ENCODE peak calls at places on chromosomes 16 and 17, in nine cellular contexts. One of them, this sample, is unnamed.

GRCh38 chr16:10121496-10121895 is 60.7 kb downstream of the GRIN2A start:
- DNase-seq in heart left ventricle: no peak
- DNase-seq in neural crest cell: no peak
- DNase-seq in activated CD8-positive, alpha-beta memory T cell treated with anti-CD3 and anti-CD28 coated beads for 4 hours: no peak
- DNase-seq in right cardiac atrium: no peak
- DNase-seq in mesenchymal stem cell: peak
- DNase-seq in cardiac fibroblast: peak
- DNase-seq in NCI-H524: no peak
- DNase-seq in activated T-cell treated with anti-CD3 and anti-CD28 coated beads, Interleukin-2, amount 50 U/mL, for 72 hours: no peak
- DNase-seq in this sample: no peak

GRCh38 chr16:5228369-5228768 is 130.8 kb upstream of the EEF2KMT start:
- DNase-seq in right cardiac atrium: no peak
- DNase-seq in neural crest cell: no peak
- DNase-seq in activated T-cell treated with anti-CD3 and anti-CD28 coated beads, Interleukin-2, amount 50 U/mL, for 72 hours: no peak
- DNase-seq in NCI-H524: no peak
- DNase-seq in cardiac fibroblast: no peak
- DNase-seq in mesenchymal stem cell: no peak
- DNase-seq in activated CD8-positive, alpha-beta memory T cell treated with anti-CD3 and anti-CD28 coated beads for 4 hours: no peak
- DNase-seq in heart left ventricle: no peak
- DNase-seq in this sample: peak

GRCh38 chr16:21626659-21627277 is 25.6 kb downstream of the IGSF6 start:
- DNase-seq in neural crest cell: no peak
- DNase-seq in right cardiac atrium: no peak
- DNase-seq in mesenchymal stem cell: peak
- DNase-seq in activated T-cell treated with anti-CD3 and anti-CD28 coated beads, Interleukin-2, amount 50 U/mL, for 72 hours: no peak
- DNase-seq in activated CD8-positive, alpha-beta memory T cell treated with anti-CD3 and anti-CD28 coated beads for 4 hours: no peak
- DNase-seq in heart left ventricle: no peak
- DNase-seq in cardiac fibroblast: peak
- DNase-seq in NCI-H524: no peak
- DNase-seq in this sample: no peak

GRCh38 chr16:52912565-52913173 is 140.0 kb downstream of the CHD9NB start:
- DNase-seq in neural crest cell: peak
- DNase-seq in mesenchymal stem cell: peak
- DNase-seq in activated CD8-positive, alpha-beta memory T cell treated with anti-CD3 and anti-CD28 coated beads for 4 hours: no peak
- DNase-seq in heart left ventricle: peak
- DNase-seq in right cardiac atrium: peak
- DNase-seq in activated T-cell treated with anti-CD3 and anti-CD28 coated beads, Interleukin-2, amount 50 U/mL, for 72 hours: peak
- DNase-seq in NCI-H524: peak
- DNase-seq in cardiac fibroblast: peak
- DNase-seq in this sample: peak

GRCh38 chr16:57920215-57920890 is 50.6 kb downstream of the CNGB1 start:
- DNase-seq in cardiac fibroblast: no peak
- DNase-seq in mesenchymal stem cell: no peak
- DNase-seq in heart left ventricle: no peak
- DNase-seq in NCI-H524: no peak
- DNase-seq in neural crest cell: no peak
- DNase-seq in activated T-cell treated with anti-CD3 and anti-CD28 coated beads, Interleukin-2, amount 50 U/mL, for 72 hours: no peak
- DNase-seq in activated CD8-positive, alpha-beta memory T cell treated with anti-CD3 and anti-CD28 coated beads for 4 hours: no peak
- DNase-seq in right cardiac atrium: no peak
- DNase-seq in this sample: no peak

GRCh38 chr16:15874745-15875314 is 13.6 kb downstream of the CEP20 start:
- DNase-seq in right cardiac atrium: peak
- DNase-seq in heart left ventricle: peak
- DNase-seq in activated T-cell treated with anti-CD3 and anti-CD28 coated beads, Interleukin-2, amount 50 U/mL, for 72 hours: no peak
- DNase-seq in NCI-H524: no peak
- DNase-seq in activated CD8-positive, alpha-beta memory T cell treated with anti-CD3 and anti-CD28 coated beads for 4 hours: no peak
- DNase-seq in neural crest cell: peak
- DNase-seq in mesenchymal stem cell: peak
- DNase-seq in cardiac fibroblast: peak
- DNase-seq in this sample: peak

GRCh38 chr17:4968916-4969550 is 1.4 kb upstream of the SPAG7 start:
- DNase-seq in heart left ventricle: no peak
- DNase-seq in right cardiac atrium: no peak
- DNase-seq in activated T-cell treated with anti-CD3 and anti-CD28 coated beads, Interleukin-2, amount 50 U/mL, for 72 hours: peak
- DNase-seq in activated CD8-positive, alpha-beta memory T cell treated with anti-CD3 and anti-CD28 coated beads for 4 hours: no peak
- DNase-seq in neural crest cell: no peak
- DNase-seq in cardiac fibroblast: peak
- DNase-seq in mesenchymal stem cell: peak
- DNase-seq in NCI-H524: no peak
- DNase-seq in this sample: no peak

GRCh38 chr17:45787656-45788055 is 3.5 kb downstream of the CRHR1 start:
- DNase-seq in heart left ventricle: no peak
- DNase-seq in mesenchymal stem cell: no peak
- DNase-seq in activated T-cell treated with anti-CD3 and anti-CD28 coated beads, Interleukin-2, amount 50 U/mL, for 72 hours: no peak
- DNase-seq in right cardiac atrium: no peak
- DNase-seq in NCI-H524: no peak
- DNase-seq in neural crest cell: no peak
- DNase-seq in cardiac fibroblast: no peak
- DNase-seq in activated CD8-positive, alpha-beta memory T cell treated with anti-CD3 and anti-CD28 coated beads for 4 hours: no peak
- DNase-seq in this sample: no peak

GRCh38 chr17:63785556-63785955 is 11.6 kb downstream of the DDX42 start:
- DNase-seq in right cardiac atrium: no peak
- DNase-seq in neural crest cell: no peak
- DNase-seq in activated CD8-positive, alpha-beta memory T cell treated with anti-CD3 and anti-CD28 coated beads for 4 hours: no peak
- DNase-seq in NCI-H524: no peak
- DNase-seq in heart left ventricle: no peak
- DNase-seq in mesenchymal stem cell: peak
- DNase-seq in cardiac fibroblast: peak
- DNase-seq in activated T-cell treated with anti-CD3 and anti-CD28 coated beads, Interleukin-2, amount 50 U/mL, for 72 hours: no peak
- DNase-seq in this sample: no peak